ENCODE peak calls at places on chromosomes 12 and 14, in nine cellular contexts. X, A, H, Z, R, U, B, E and O are unnamed samples.

GRCh38 chr12:77796775-77797174 is 33.9 kb upstream of the NAV3 start:
- DNase-seq in X (no peak), A (peak), H (no peak), Z (no peak), R (no peak), U (no peak), B (peak), E (peak), O (no peak)

GRCh38 chr14:93716002-93716401 is 72.3 kb downstream of the PRIMA1 start:
- DNase-seq in X (no peak), A (no peak), H (no peak), Z (no peak), R (no peak), U (no peak), B (no peak), E (no peak), O (no peak)

GRCh38 chr12:6773662-6774351 is 1.5 kb downstream of the LAG3 start:
- DNase-seq in X (no peak), A (no peak), H (peak), Z (no peak), R (no peak), U (no peak), B (no peak), E (no peak), O (peak)

GRCh38 chr14:67268456-67269115 is 27.4 kb downstream of the PALS1 start:
- DNase-seq in X (no peak), A (peak), H (no peak), Z (no peak), R (peak), U (no peak), B (no peak), E (no peak), O (no peak)

GRCh38 chr12:75862692-75863471 is 168.7 kb downstream of the PHLDA1 start:
- DNase-seq in X (no peak), A (peak), H (no peak), Z (no peak), R (no peak), U (no peak), B (peak), E (peak), O (no peak)

GRCh38 chr12:123269395-123269892 is 2.2 kb downstream of the CDK2AP1 start:
- DNase-seq in X (no peak), A (no peak), H (peak), Z (no peak), R (peak), U (peak), B (no peak), E (peak), O (no peak)

GRCh38 chr14:61174395-61175386 is 106.4 kb downstream of the TMEM30B start:
- DNase-seq in X (no peak), A (peak), H (no peak), Z (no peak), R (no peak), U (peak), B (peak), E (no peak), O (no peak)

GRCh38 chr12:27178723-27179398 is 65.2 kb upstream of the STK38L start:
- DNase-seq in X (no peak), A (peak), H (no peak), Z (no peak), R (no peak), U (no peak), B (no peak), E (no peak), O (no peak)

GRCh38 chr14:24312736-24313507 is 1.6 kb downstream of the LTB4R start:
- DNase-seq in X (no peak), A (no peak), H (no peak), Z (no peak), R (no peak), U (peak), B (no peak), E (peak), O (no peak)

GRCh38 chr12:67667276-67668073 is 18.9 kb downstream of the DYRK2 start:
- DNase-seq in X (no peak), A (no peak), H (no peak), Z (no peak), R (no peak), U (peak), B (no peak), E (peak), O (no peak)

GRCh38 chr14:102221026-102221425 is 81.3 kb downstream of the WDR20 start:
- DNase-seq in X (no peak), A (peak), H (no peak), Z (no peak), R (no peak), U (no peak), B (no peak), E (peak), O (no peak)

GRCh38 chr12:122860854-122861585 is 25.8 kb downstream of the HIP1R start:
- DNase-seq in X (no peak), A (no peak), H (no peak), Z (no peak), R (no peak), U (no peak), B (no peak), E (no peak), O (no peak)

GRCh38 chr14:80867798-80868197 is 73.7 kb downstream of the CEP128 start:
- DNase-seq in X (no peak), A (no peak), H (no peak), Z (no peak), R (no peak), U (no peak), B (no peak), E (no peak), O (no peak)

GRCh38 chr12:123478762-123479161 is 20.8 kb downstream of the SNRNP35 start:
- DNase-seq in X (no peak), A (peak), H (no peak), Z (no peak), R (no peak), U (peak), B (no peak), E (peak), O (no peak)

GRCh38 chr14:67265131-67265530 is 23.9 kb downstream of the PALS1 start:
- DNase-seq in X (no peak), A (peak), H (no peak), Z (no peak), R (no peak), U (no peak), B (peak), E (no peak), O (no peak)

GRCh38 chr14:71021347-71022014 is 114.2 kb downstream of the PCNX1 start:
- DNase-seq in X (no peak), A (peak), H (no peak), Z (no peak), R (no peak), U (no peak), B (peak), E (peak), O (no peak)

GRCh38 chr14:73223049-73223448 is 14.3 kb upstream of the PAPLN start:
- DNase-seq in X (no peak), A (no peak), H (no peak), Z (no peak), R (no peak), U (no peak), B (no peak), E (no peak), O (no peak)

GRCh38 chr12:104958009-104958945 is at the start of gene SLC41A2:
- DNase-seq in X (peak), A (peak), H (peak), Z (peak), R (peak), U (peak), B (peak), E (peak), O (peak)

GRCh38 chr14:55705651-55706340 is 125.8 kb downstream of the KTN1 start:
- DNase-seq in X (no peak), A (no peak), H (no peak), Z (no peak), R (no peak), U (no peak), B (no peak), E (no peak), O (no peak)

GRCh38 chr12:43115441-43116160 is 436.4 kb downstream of the ADAMTS20 start:
- DNase-seq in X (no peak), A (no peak), H (no peak), Z (no peak), R (no peak), U (no peak), B (no peak), E (no peak), O (no peak)